ENCODE peak calls at places on chromosomes 1 and 21, in five cellular contexts. One of them, this sample, is unnamed.

GRCh38 chr1:168696125-168696524 is 32.9 kb downstream of the DPT start:
- DNase-seq in NT2/D1: no peak
- DNase-seq in H1: no peak
- DNase-seq in K562: no peak
- DNase-seq in HepG2: no peak
- DNase-seq in this sample: no peak

GRCh38 chr1:84272401-84272800 is 29.1 kb upstream of the SAMD13 start:
- DNase-seq in NT2/D1: no peak
- DNase-seq in H1: no peak
- DNase-seq in K562: no peak
- DNase-seq in HepG2: no peak
- DNase-seq in this sample: no peak

GRCh38 chr1:111197598-111198289 is 2.7 kb downstream of the DENND2D start:
- DNase-seq in NT2/D1: no peak
- DNase-seq in H1: peak; percentile 54
- DNase-seq in K562: peak; percentile 40
- DNase-seq in HepG2: no peak
- DNase-seq in this sample: no peak

GRCh38 chr1:44707959-44708831 is 22.8 kb downstream of the RNU5D-1 start:
- DNase-seq in NT2/D1: no peak
- DNase-seq in H1: no peak
- DNase-seq in K562: peak; percentile 61
- DNase-seq in HepG2: peak; percentile 54
- DNase-seq in this sample: peak; percentile 53

GRCh38 chr1:77744576-77744975 is 15.1 kb downstream of the USP33 start:
- DNase-seq in NT2/D1: no peak
- DNase-seq in H1: no peak
- DNase-seq in K562: no peak
- DNase-seq in HepG2: no peak
- DNase-seq in this sample: no peak

GRCh38 chr1:11535761-11536572 is 57.0 kb downstream of the DISP3 start:
- DNase-seq in NT2/D1: no peak
- DNase-seq in H1: no peak
- DNase-seq in K562: peak; percentile 60
- DNase-seq in HepG2: peak; percentile 6
- DNase-seq in this sample: no peak

GRCh38 chr1:74161494-74161893 is 36.5 kb downstream of the LRRIQ3 start:
- DNase-seq in NT2/D1: no peak
- DNase-seq in H1: no peak
- DNase-seq in K562: no peak
- DNase-seq in HepG2: no peak
- DNase-seq in this sample: no peak

GRCh38 chr1:75134939-75135828 is 996 bp downstream of the LHX8 start:
- DNase-seq in NT2/D1: no peak
- DNase-seq in H1: no peak
- DNase-seq in K562: no peak
- DNase-seq in HepG2: no peak
- DNase-seq in this sample: no peak

GRCh38 chr1:48069662-48070432 is 72.7 kb upstream of the TRABD2B start:
- DNase-seq in NT2/D1: no peak
- DNase-seq in H1: no peak
- DNase-seq in K562: no peak
- DNase-seq in HepG2: no peak
- DNase-seq in this sample: no peak

GRCh38 chr1:24558455-24558854 is 2.6 kb downstream of the NCMAP start:
- DNase-seq in NT2/D1: no peak
- DNase-seq in H1: no peak
- DNase-seq in K562: no peak
- DNase-seq in HepG2: peak; percentile 23
- DNase-seq in this sample: no peak

GRCh38 chr1:233032916-233033315 is 82.5 kb downstream of the NTPCR start:
- DNase-seq in NT2/D1: no peak
- DNase-seq in H1: no peak
- DNase-seq in K562: no peak
- DNase-seq in HepG2: no peak
- DNase-seq in this sample: no peak

GRCh38 chr1:102500795-102501194 is 504.1 kb upstream of the OLFM3 start:
- DNase-seq in NT2/D1: no peak
- DNase-seq in H1: no peak
- DNase-seq in K562: no peak
- DNase-seq in HepG2: no peak
- DNase-seq in this sample: no peak

GRCh38 chr1:185652348-185652747 is 81.8 kb upstream of the HMCN1 start:
- DNase-seq in NT2/D1: no peak
- DNase-seq in H1: no peak
- DNase-seq in K562: no peak
- DNase-seq in HepG2: peak; percentile 20
- DNase-seq in this sample: peak; percentile 22

GRCh38 chr1:78170845-78171244 is 125.1 kb downstream of the GIPC2 start:
- DNase-seq in NT2/D1: no peak
- DNase-seq in H1: no peak
- DNase-seq in K562: no peak
- DNase-seq in HepG2: no peak
- DNase-seq in this sample: no peak

GRCh38 chr21:45847870-45848269 is 133.7 kb upstream of the COL6A1 start:
- DNase-seq in NT2/D1: no peak
- DNase-seq in H1: no peak
- DNase-seq in K562: no peak
- DNase-seq in HepG2: no peak
- DNase-seq in this sample: no peak

GRCh38 chr1:246219508-246220030 is 287.5 kb downstream of the SMYD3 start:
- DNase-seq in NT2/D1: peak; percentile 44
- DNase-seq in H1: no peak
- DNase-seq in K562: no peak
- DNase-seq in HepG2: peak; percentile 68
- DNase-seq in this sample: no peak

GRCh38 chr1:67793562-67793961 is 39.7 kb downstream of the GNG12 start:
- DNase-seq in NT2/D1: no peak
- DNase-seq in H1: no peak
- DNase-seq in K562: no peak
- DNase-seq in HepG2: no peak
- DNase-seq in this sample: no peak

GRCh38 chr1:203638076-203638475 is 11.4 kb downstream of the ATP2B4 start:
- DNase-seq in NT2/D1: no peak
- DNase-seq in H1: no peak
- DNase-seq in K562: no peak
- DNase-seq in HepG2: no peak
- DNase-seq in this sample: no peak

GRCh38 chr1:200890818-200891773 is 3.6 kb upstream of the INAVA start:
- DNase-seq in NT2/D1: peak; percentile 87
- DNase-seq in H1: no peak
- DNase-seq in K562: no peak
- DNase-seq in HepG2: peak; percentile 68
- DNase-seq in this sample: peak; percentile 54

GRCh38 chr1:110508038-110508437 is 10.9 kb downstream of the KCNA10 start:
- DNase-seq in NT2/D1: peak; percentile 38
- DNase-seq in H1: no peak
- DNase-seq in K562: no peak
- DNase-seq in HepG2: no peak
- DNase-seq in this sample: no peak

GRCh38 chr1:951364-951763 is 7.7 kb downstream of the NOC2L start:
- DNase-seq in NT2/D1: no peak
- DNase-seq in H1: no peak
- DNase-seq in K562: no peak
- DNase-seq in HepG2: no peak
- DNase-seq in this sample: no peak

GRCh38 chr1:29176567-29176966 is 5.1 kb downstream of the SRSF4 start:
- DNase-seq in NT2/D1: no peak
- DNase-seq in H1: no peak
- DNase-seq in K562: no peak
- DNase-seq in HepG2: no peak
- DNase-seq in this sample: no peak

GRCh38 chr1:183418696-183419095 is 516 bp upstream of the NMNAT2 start:
- DNase-seq in NT2/D1: no peak
- DNase-seq in H1: no peak
- DNase-seq in K562: no peak
- DNase-seq in HepG2: no peak
- DNase-seq in this sample: no peak

GRCh38 chr1:155193275-155193990 is 14.3 kb downstream of the THBS3 start:
- DNase-seq in NT2/D1: no peak
- DNase-seq in H1: no peak
- DNase-seq in K562: peak; percentile 88
- DNase-seq in HepG2: peak; percentile 75
- DNase-seq in this sample: peak; percentile 79

GRCh38 chr1:56019472-56019871 is 559.9 kb downstream of the PLPP3 start:
- DNase-seq in NT2/D1: no peak
- DNase-seq in H1: no peak
- DNase-seq in K562: no peak
- DNase-seq in HepG2: no peak
- DNase-seq in this sample: no peak

GRCh38 chr1:183218981-183219621 is 33.0 kb downstream of the LAMC2 start:
- DNase-seq in NT2/D1: peak; percentile 55
- DNase-seq in H1: no peak
- DNase-seq in K562: no peak
- DNase-seq in HepG2: no peak
- DNase-seq in this sample: no peak

GRCh38 chr1:923131-923990 is at the start of gene SAMD11:
- DNase-seq in NT2/D1: peak; percentile 47
- DNase-seq in H1: no peak
- DNase-seq in K562: peak; percentile 76
- DNase-seq in HepG2: peak; percentile 40
- DNase-seq in this sample: peak; percentile 54

GRCh38 chr1:161001537-161001936 is 19.4 kb downstream of the F11R start:
- DNase-seq in NT2/D1: no peak
- DNase-seq in H1: no peak
- DNase-seq in K562: no peak
- DNase-seq in HepG2: no peak
- DNase-seq in this sample: no peak

GRCh38 chr1:187051618-187052232 is 223.0 kb downstream of the PLA2G4A start:
- DNase-seq in NT2/D1: peak; percentile 57
- DNase-seq in H1: no peak
- DNase-seq in K562: peak; percentile 48
- DNase-seq in HepG2: peak; percentile 19
- DNase-seq in this sample: peak; percentile 59

GRCh38 chr1:72280714-72281113 is 1.6 kb downstream of the NEGR1 start:
- DNase-seq in NT2/D1: no peak
- DNase-seq in H1: no peak
- DNase-seq in K562: no peak
- DNase-seq in HepG2: no peak
- DNase-seq in this sample: no peak

GRCh38 chr1:6962956-6963915 is 178.0 kb downstream of the CAMTA1 start:
- DNase-seq in NT2/D1: peak; percentile 88
- DNase-seq in H1: peak; percentile 99
- DNase-seq in K562: peak; percentile 96
- DNase-seq in HepG2: no peak
- DNase-seq in this sample: peak; percentile 88

GRCh38 chr1:161816201-161816600 is 50.1 kb downstream of the ATF6 start:
- DNase-seq in NT2/D1: no peak
- DNase-seq in H1: no peak
- DNase-seq in K562: no peak
- DNase-seq in HepG2: peak; percentile 29
- DNase-seq in this sample: no peak

GRCh38 chr1:116708255-116708900 is 40.8 kb upstream of the IGSF3 start:
- DNase-seq in NT2/D1: no peak
- DNase-seq in H1: no peak
- DNase-seq in K562: no peak
- DNase-seq in HepG2: no peak
- DNase-seq in this sample: no peak

GRCh38 chr1:66684353-66684752 is 67.9 kb upstream of the DYNLT5 start:
- DNase-seq in NT2/D1: no peak
- DNase-seq in H1: no peak
- DNase-seq in K562: no peak
- DNase-seq in HepG2: no peak
- DNase-seq in this sample: no peak

GRCh38 chr21:21018841-21019240 is 20.6 kb downstream of the NCAM2 start:
- DNase-seq in NT2/D1: no peak
- DNase-seq in H1: no peak
- DNase-seq in K562: no peak
- DNase-seq in HepG2: no peak
- DNase-seq in this sample: no peak
- TF ChIP-seq ZNF274 in NT2/D1: no peak
- TF ChIP-seq ZNF274 in H1: no peak
- TF ChIP-seq ZNF274 in K562: no peak
- TF ChIP-seq ZNF274 in HepG2: no peak
- TF ChIP-seq ZNF274 in this sample: no peak

GRCh38 chr1:218480691-218481099 is 135.6 kb downstream of the TGFB2 start:
- DNase-seq in NT2/D1: no peak
- DNase-seq in H1: no peak
- DNase-seq in K562: no peak
- DNase-seq in HepG2: peak; percentile 16
- DNase-seq in this sample: no peak

GRCh38 chr1:218481116-218481775 is 136.1 kb downstream of the TGFB2 start:
- DNase-seq in NT2/D1: no peak
- DNase-seq in H1: no peak
- DNase-seq in K562: no peak
- DNase-seq in HepG2: no peak
- DNase-seq in this sample: no peak

GRCh38 chr1:218480137-218480536 is 135.0 kb downstream of the TGFB2 start:
- DNase-seq in NT2/D1: no peak
- DNase-seq in H1: no peak
- DNase-seq in K562: no peak
- DNase-seq in HepG2: no peak
- DNase-seq in this sample: no peak

GRCh38 chr1:218485241-218485928 is 140.2 kb downstream of the TGFB2 start:
- DNase-seq in NT2/D1: no peak
- DNase-seq in H1: no peak
- DNase-seq in K562: no peak
- DNase-seq in HepG2: no peak
- DNase-seq in this sample: no peak

GRCh38 chr1:218482683-218483082 is 137.5 kb downstream of the TGFB2 start:
- DNase-seq in NT2/D1: no peak
- DNase-seq in H1: no peak
- DNase-seq in K562: no peak
- DNase-seq in HepG2: no peak
- DNase-seq in this sample: no peak
- TF ChIP-seq ZNF274 in NT2/D1: no peak
- TF ChIP-seq ZNF274 in H1: no peak
- TF ChIP-seq ZNF274 in K562: no peak
- TF ChIP-seq ZNF274 in HepG2: no peak
- TF ChIP-seq ZNF274 in this sample: no peak

GRCh38 chr21:41877901-41878830 is 978 bp downstream of the PRDM15 start:
- DNase-seq in NT2/D1: no peak
- DNase-seq in H1: no peak
- DNase-seq in K562: peak; percentile 76
- DNase-seq in HepG2: no peak
- DNase-seq in this sample: no peak
- TF ChIP-seq ZNF274 in NT2/D1: no peak
- TF ChIP-seq ZNF274 in H1: no peak
- TF ChIP-seq ZNF274 in K562: no peak
- TF ChIP-seq ZNF274 in HepG2: no peak
- TF ChIP-seq ZNF274 in this sample: no peak

GRCh38 chr1:181189691-181190361 is 101.3 kb downstream of the IER5 start:
- DNase-seq in NT2/D1: peak; percentile 71
- DNase-seq in H1: peak; percentile 58
- DNase-seq in K562: peak; percentile 96
- DNase-seq in HepG2: peak; percentile 20
- DNase-seq in this sample: peak; percentile 19

GRCh38 chr1:181190362-181191035 is 102.0 kb downstream of the IER5 start:
- DNase-seq in NT2/D1: no peak
- DNase-seq in H1: no peak
- DNase-seq in K562: no peak
- DNase-seq in HepG2: no peak
- DNase-seq in this sample: no peak

GRCh38 chr1:181192277-181192676 is 103.8 kb downstream of the IER5 start:
- DNase-seq in NT2/D1: no peak
- DNase-seq in H1: no peak
- DNase-seq in K562: no peak
- DNase-seq in HepG2: no peak
- DNase-seq in this sample: no peak

GRCh38 chr1:181189245-181189644 is 100.7 kb downstream of the IER5 start:
- DNase-seq in NT2/D1: no peak
- DNase-seq in H1: no peak
- DNase-seq in K562: no peak
- DNase-seq in HepG2: no peak
- DNase-seq in this sample: no peak

GRCh38 chr1:181191494-181192040 is 103.1 kb downstream of the IER5 start:
- DNase-seq in NT2/D1: no peak
- DNase-seq in H1: no peak
- DNase-seq in K562: no peak
- DNase-seq in HepG2: no peak
- DNase-seq in this sample: no peak
- TF ChIP-seq ZNF274 in NT2/D1: no peak
- TF ChIP-seq ZNF274 in H1: no peak
- TF ChIP-seq ZNF274 in K562: no peak
- TF ChIP-seq ZNF274 in HepG2: no peak
- TF ChIP-seq ZNF274 in this sample: no peak

This sample was measured in HCT116.